ENCODE peak calls at places on chromosomes 7 and 10, in seven cellular contexts. G, S, Y, F, N, L and T are unnamed samples.

GRCh38 chr10:36172054-36172531 is 530.0 kb upstream of the FZD8 start:
- DNase-seq in G (peak; percentile 64), S (no peak), Y (no peak), F (peak; percentile 39), N (no peak), L (no peak), T (no peak)

GRCh38 chr7:44058759-44059218 is 6.6 kb downstream of the PGAM2 start:
- DNase-seq in G (no peak), S (peak; percentile 11), Y (no peak), F (no peak), N (no peak), L (no peak), T (no peak)

GRCh38 chr7:140621326-140622035 is 19.1 kb downstream of the DENND2A start:
- DNase-seq in G (peak; percentile 52), S (no peak), Y (no peak), F (peak; percentile 88), N (no peak), L (no peak), T (no peak)

GRCh38 chr7:115300228-115300870 is 378.5 kb downstream of the MDFIC start:
- DNase-seq in G (peak; percentile 64), S (no peak), Y (no peak), F (peak; percentile 4), N (no peak), L (no peak), T (no peak)

GRCh38 chr10:27030060-27030459 is 70.2 kb downstream of the ANKRD26 start:
- DNase-seq in G (peak; percentile 16), S (no peak), Y (no peak), F (no peak), N (no peak), L (no peak), T (no peak)

GRCh38 chr10:12380999-12381398 is 31.7 kb downstream of the CAMK1D start:
- DNase-seq in G (no peak), S (no peak), Y (no peak), F (no peak), N (no peak), L (no peak), T (peak; percentile 15)

GRCh38 chr10:127195571-127196226 is 692 bp downstream of the INSYN2A start:
- DNase-seq in G (peak; percentile 13), S (no peak), Y (no peak), F (peak; percentile 17), N (no peak), L (no peak), T (no peak)

GRCh38 chr10:17454181-17454800 is at the start of gene ST8SIA6:
- DNase-seq in G (peak; percentile 37), S (no peak), Y (no peak), F (peak; percentile 42), N (no peak), L (no peak), T (no peak)

GRCh38 chr10:44205072-44205471 is 179.8 kb downstream of the CXCL12 start:
- DNase-seq in G (peak; percentile 22), S (no peak), Y (no peak), F (no peak), N (no peak), L (no peak), T (no peak)

GRCh38 chr7:1599571-1600395 is 30.0 kb upstream of the PSMG3 start:
- DNase-seq in G (no peak), S (no peak), Y (no peak), F (no peak), N (no peak), L (no peak), T (no peak)

GRCh38 chr10:99328579-99329237 is 448 bp upstream of the CNNM1 start:
- DNase-seq in G (no peak), S (peak; percentile 21), Y (no peak), F (peak; percentile 11), N (no peak), L (no peak), T (no peak)

GRCh38 chr7:102125127-102125561 is 161.5 kb upstream of the SH2B2 start:
- DNase-seq in G (peak; percentile 89), S (peak; percentile 67), Y (peak; percentile 87), F (no peak), N (peak; percentile 77), L (no peak), T (peak; percentile 68)

GRCh38 chr10:132113766-132114365 is 48.1 kb downstream of the JAKMIP3 start:
- DNase-seq in G (no peak), S (no peak), Y (peak; percentile 5), F (no peak), N (no peak), L (no peak), T (peak; percentile 35)

GRCh38 chr7:132485136-132485535 is 91.1 kb downstream of the PLXNA4 start:
- DNase-seq in G (no peak), S (no peak), Y (no peak), F (no peak), N (no peak), L (no peak), T (no peak)

GRCh38 chr7:73631558-73631957 is 7.2 kb upstream of the MLXIPL start:
- DNase-seq in G (no peak), S (no peak), Y (no peak), F (no peak), N (no peak), L (no peak), T (no peak)

GRCh38 chr7:121076350-121077164 is 88.0 kb downstream of the CPED1 start:
- DNase-seq in G (peak; percentile 85), S (no peak), Y (no peak), F (peak; percentile 77), N (no peak), L (no peak), T (no peak)

GRCh38 chr10:80498833-80499671 is 38.6 kb upstream of the SH2D4B start:
- DNase-seq in G (peak; percentile 95), S (peak; percentile 95), Y (peak; percentile 99), F (peak; percentile 94), N (peak; percentile 97), L (peak; percentile 90), T (peak; percentile 95)

GRCh38 chr10:80501913-80502521 is 35.7 kb upstream of the SH2D4B start:
- DNase-seq in G (peak; percentile 40), S (no peak), Y (no peak), F (no peak), N (no peak), L (no peak), T (no peak)

GRCh38 chr10:80502621-80503583 is 34.8 kb upstream of the SH2D4B start:
- DNase-seq in G (no peak), S (no peak), Y (no peak), F (no peak), N (no peak), L (no peak), T (peak; percentile 59)

GRCh38 chr10:80501381-80501912 is 36.3 kb upstream of the SH2D4B start:
- DNase-seq in G (peak; percentile 19), S (no peak), Y (no peak), F (peak; percentile 35), N (no peak), L (no peak), T (no peak)

GRCh38 chr10:80500572-80501380 is 36.9 kb upstream of the SH2D4B start:
- DNase-seq in G (no peak), S (no peak), Y (no peak), F (no peak), N (peak; percentile 66), L (no peak), T (peak; percentile 66)
- H3K4me3 ChIP-seq in G (no peak overlapping the region), S (no peak overlapping the region), Y (no peak overlapping the region), F (no peak overlapping the region), N (no peak overlapping the region), L (no peak overlapping the region), T (no peak overlapping the region)

GRCh38 chr10:113849946-113850345 is 3.9 kb downstream of the DCLRE1A start:
- DNase-seq in G (no peak), S (no peak), Y (no peak), F (no peak), N (no peak), L (no peak), T (no peak)
- TF ChIP-seq CTCF in G (no peak), S (no peak), Y (no peak), F (no peak), N (no peak), L (no peak), T (no peak)

DNA sequence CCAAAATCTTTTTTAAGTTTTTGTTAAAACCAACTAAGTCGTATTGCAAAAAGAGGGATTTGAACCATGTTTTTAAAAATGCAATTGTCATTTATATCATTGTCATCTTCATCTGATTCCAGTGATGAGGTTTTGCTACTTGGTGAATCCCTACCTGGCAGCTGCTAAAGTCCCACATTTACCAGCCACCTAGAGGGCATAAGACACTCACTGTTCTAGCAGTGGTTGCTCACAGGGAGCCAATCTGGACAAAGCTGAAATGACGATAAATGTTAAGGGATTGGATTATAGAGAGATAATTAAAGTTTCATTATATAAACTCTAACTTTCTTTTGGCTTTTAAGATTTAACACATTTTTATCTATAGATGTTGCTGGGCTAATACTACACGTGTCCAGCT is 18.7 kb downstream of the KIFBP start:
- DNase-seq in G (no peak), S (no peak), Y (no peak), F (no peak), N (no peak), L (no peak), T (no peak)
- H3K4me1 ChIP-seq in G (no peaks in the 10 kb centered on the region), S (no peaks in the 10 kb centered on the region), Y (no peaks in the 10 kb centered on the region), F (no peaks in the 10 kb centered on the region), N (no peaks in the 10 kb centered on the region), L (no peaks in the 10 kb centered on the region), T (peaks cover 4% of the 10 kb centered on the region)

DNA sequence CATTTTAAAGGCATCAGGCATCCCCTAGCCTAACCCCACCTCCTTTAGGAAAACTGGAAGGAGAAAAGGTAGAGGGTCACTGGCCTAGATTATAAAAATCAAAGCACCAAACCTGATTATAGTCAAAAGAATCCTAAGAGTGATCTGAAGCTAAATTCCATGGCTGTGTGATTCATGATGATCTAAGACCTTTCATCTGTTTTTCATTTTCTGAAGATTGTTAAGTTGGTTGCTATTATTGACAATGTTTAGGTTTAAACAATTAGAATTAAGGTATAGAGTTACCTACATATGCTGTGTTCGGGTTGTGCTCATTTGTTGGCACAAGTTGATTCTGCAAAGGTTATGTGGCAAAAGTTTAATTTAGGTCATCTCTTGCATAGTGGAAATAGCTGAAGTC is 148.7 kb downstream of the BICC1 start:
- DNase-seq in G (peak; percentile 79), S (no peak), Y (no peak), F (peak; percentile 42), N (no peak), L (no peak), T (no peak)
- H3K4me3 ChIP-seq in G (peak overlapping the region; percentile 20), S (no peak overlapping the region), Y (no peak overlapping the region), F (no peak overlapping the region), N (no peak overlapping the region), L (no peak overlapping the region), T (no peak overlapping the region)

GRCh38 chr7:151125459-151125834 is 39.2 kb downstream of the AGAP3 start:
- DNase-seq in G (no peak), S (no peak), Y (no peak), F (no peak), N (no peak), L (no peak), T (no peak)
- TF ChIP-seq CTCF in G (no peak), S (no peak), Y (no peak), F (no peak), N (no peak), L (no peak), T (no peak)